ENCODE peak calls at places on chromosome 12, in nine cellular contexts. D is A549, F is heart left ventricle, K is cardiac muscle cell, H is breast epithelium, P is HCT116, Z is AG04450, L is fibroblast of lung, E is heart right ventricle. O is an unnamed sample.

GRCh38 chr12:97575792-97576191 is 113.2 kb downstream of the RMST start:
- DNase-seq in Z (no peak), K (no peak), H (no peak), E (no peak), P (no peak), D (no peak), F (no peak), L (peak), O (no peak)

GRCh38 chr12:46752396-46752795 is 73.4 kb downstream of the SLC38A4 start:
- DNase-seq in P (no peak), K (no peak), L (no peak), H (no peak), Z (no peak), E (no peak), F (no peak), D (no peak), O (no peak)

GRCh38 chr12:132056320-132056719 is 87.8 kb downstream of the DDX51 start:
- DNase-seq in K (no peak), D (no peak), P (no peak), E (no peak), Z (no peak), H (no peak), L (no peak), F (no peak), O (no peak)

GRCh38 chr12:102956738-102957338 is 636 bp upstream of the ASCL1 start:
- DNase-seq in H (no peak), K (no peak), P (no peak), L (no peak), D (no peak), E (no peak), Z (no peak), F (no peak), O (no peak)

GRCh38 chr12:133057446-133057845 is 20.1 kb downstream of the ZNF84 start:
- DNase-seq in H (no peak), L (no peak), E (no peak), D (peak), Z (no peak), P (no peak), K (no peak), F (no peak), O (no peak)

GRCh38 chr12:90280033-90280432 is 571.4 kb upstream of the ATP2B1 start:
- DNase-seq in Z (peak), D (no peak), L (peak), E (no peak), H (no peak), P (no peak), K (no peak), F (no peak), O (no peak)

GRCh38 chr12:120936197-120936596 is 32.0 kb upstream of the SPPL3 start:
- DNase-seq in D (no peak), P (no peak), L (no peak), Z (no peak), E (peak), H (no peak), F (peak), K (no peak), O (no peak)

GRCh38 chr12:76883826-76884225 is 5.0 kb upstream of the CSRP2 start:
- DNase-seq in Z (no peak), H (no peak), F (peak), E (peak), P (no peak), K (peak), D (no peak), L (peak), O (no peak)

GRCh38 chr12:65832217-65832616 is 7.9 kb downstream of the HMGA2 start:
- DNase-seq in D (no peak), L (peak), H (no peak), E (no peak), Z (no peak), F (no peak), K (peak), P (no peak), O (no peak)

GRCh38 chr12:41345071-41345470 is 157.0 kb downstream of the PDZRN4 start:
- DNase-seq in D (no peak), L (peak), H (no peak), P (no peak), K (no peak), Z (no peak), F (no peak), E (no peak), O (no peak)

GRCh38 chr12:65826513-65827171 is 2.4 kb downstream of the HMGA2 start:
- DNase-seq in P (no peak), D (peak), L (peak), K (peak), H (no peak), F (no peak), Z (no peak), E (no peak), O (no peak)

DNA sequence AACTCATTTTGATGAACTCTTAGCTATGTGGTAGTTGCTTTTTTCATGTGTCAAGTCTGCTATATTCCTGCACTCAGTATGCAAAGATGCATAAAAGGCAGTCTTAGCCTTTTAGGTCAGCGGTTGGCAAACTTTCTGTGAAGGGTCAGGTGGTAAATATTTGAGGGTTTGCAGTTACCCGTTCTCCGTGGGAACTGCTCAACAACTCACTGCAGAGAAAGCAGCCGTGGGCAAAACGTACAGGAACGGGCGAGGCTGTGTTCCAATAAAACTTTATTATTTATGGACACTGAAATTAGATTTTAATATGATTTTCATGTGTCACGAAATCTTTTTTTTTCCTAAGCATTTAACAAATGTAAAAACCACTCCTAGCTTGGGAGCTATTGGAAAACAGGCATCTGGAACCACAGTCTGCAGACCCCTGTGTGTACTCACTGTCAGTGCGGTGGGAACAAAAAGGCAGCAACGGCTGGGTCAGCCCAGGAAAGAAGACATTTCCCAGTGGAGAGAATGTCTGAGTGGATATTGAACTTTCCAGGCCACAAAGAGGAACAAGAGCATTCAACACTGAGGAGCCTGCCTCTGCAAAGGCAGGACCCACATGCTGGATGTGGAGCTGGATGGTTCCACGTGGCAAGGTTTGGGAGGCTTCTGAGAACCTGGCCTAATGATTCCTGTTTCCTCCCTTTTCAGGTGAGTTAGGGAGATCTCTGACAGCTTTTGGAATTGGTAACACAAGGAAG is 3.5 kb upstream of the ACACB start:
- DNase-seq in H (no peak), D (no peak), P (no peak), L (no peak), K (no peak), F (no peak), Z (no peak), E (no peak), O (peak)
- H3K27ac ChIP-seq in H (no peak), D (no peak), P (no peak), L (no peak), K (peak), F (peak), Z (no peak), E (peak), O (peak)

GRCh38 chr12:11171145-11171952 is at the start of gene SMIM10L1:
- DNase-seq in K (peak), E (peak), L (peak), F (peak), Z (peak), D (peak), H (peak), P (peak), O (peak)
- H3K27ac ChIP-seq in K (peak), E (peak), L (peak), F (peak), Z (peak), D (peak), H (peak), P (peak), O (peak)

GRCh38 chr12:117404203-117404853 is 42.9 kb upstream of the NOS1 start:
- DNase-seq in K (no peak), H (no peak), L (no peak), P (no peak), E (no peak), Z (no peak), F (no peak), D (no peak), O (peak)
- H3K27ac ChIP-seq in K (no peak), H (no peak), L (no peak), P (no peak), E (no peak), Z (no peak), F (no peak), D (no peak), O (no peak)

DNA sequence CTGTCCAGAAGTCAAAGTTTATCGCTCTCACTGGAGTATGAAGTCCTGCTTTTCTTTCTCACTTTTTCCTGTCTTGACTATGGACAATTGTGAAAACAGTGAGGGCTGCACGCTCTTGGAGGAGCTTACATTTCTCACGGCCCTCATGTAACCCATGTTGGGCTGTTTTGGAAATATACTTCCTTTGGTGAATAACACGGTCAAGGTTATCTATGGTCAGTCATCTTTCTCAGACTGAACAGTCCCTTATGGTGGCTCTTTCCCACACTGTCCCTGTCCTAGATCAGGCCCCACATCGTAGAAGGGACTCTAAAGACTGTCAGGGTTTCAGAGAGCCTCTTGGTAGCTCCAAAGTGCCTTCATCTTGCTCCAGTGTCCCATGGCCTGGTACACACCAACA is 7.2 kb downstream of the CCDC92 start:
- DNase-seq in P (no peak), E (no peak), K (no peak), L (no peak), F (no peak), Z (no peak), D (no peak), H (no peak), O (no peak)
- H3K27ac ChIP-seq in P (no peak), E (peak), K (no peak), L (no peak), F (no peak), Z (no peak), D (no peak), H (no peak), O (no peak)

DNA sequence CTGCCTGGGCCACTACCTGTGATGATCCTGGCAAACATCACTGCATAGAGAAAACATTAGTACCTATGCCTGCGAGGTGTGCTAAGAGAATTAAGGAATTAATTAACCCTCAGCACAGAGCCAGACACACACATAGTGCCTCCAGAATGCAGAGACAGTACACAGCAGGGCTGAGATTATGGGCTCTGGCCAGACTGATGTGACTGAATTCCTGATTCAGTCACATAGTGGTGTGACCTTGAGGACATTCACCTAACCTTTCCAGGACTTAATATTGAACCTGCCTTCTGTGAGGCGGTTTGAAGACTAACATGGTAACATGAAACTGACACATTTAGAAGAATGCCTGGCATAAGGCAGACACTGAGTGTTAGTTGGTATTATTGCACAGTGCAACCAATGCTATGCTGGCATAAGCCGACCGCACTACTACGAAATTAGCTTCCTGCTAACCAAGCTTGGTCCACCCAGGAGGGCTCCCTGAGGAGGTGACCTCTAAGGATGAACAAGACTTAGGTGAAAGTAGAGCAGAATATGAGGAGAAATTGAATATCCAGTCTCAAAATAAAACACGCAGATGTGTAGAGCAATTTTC is 32.0 kb upstream of the SELPLG start:
- DNase-seq in H (no peak), F (no peak), Z (no peak), E (no peak), L (no peak), K (no peak), P (no peak), D (no peak), O (no peak)
- H3K27ac ChIP-seq in H (peak), F (peak), Z (peak), E (peak), L (peak), K (peak), P (no peak), D (peak), O (peak)

GRCh38 chr12:8698132-8698829 is 490 bp downstream of the RIMKLB start:
- DNase-seq in E (peak), L (peak), D (peak), Z (no peak), F (peak), K (peak), H (peak), P (no peak), O (peak)
- H3K27ac ChIP-seq in E (peak), L (peak), D (peak), Z (peak), F (peak), K (peak), H (peak), P (no peak), O (peak)

O was measured in coronary artery.